ENCODE peak calls at places on chromosomes 12 and 14, in six cellular contexts. One of them, this sample, is unnamed.

GRCh38 chr14:74973003-74973614 is 17.7 kb upstream of the PGF start:
- DNase-seq in stomach: no peak
- DNase-seq in heart left ventricle: peak; percentile 86
- DNase-seq in ovary: no peak
- DNase-seq in HepG2: no peak
- DNase-seq in GM12892: no peak
- DNase-seq in this sample: peak; percentile 86

GRCh38 chr14:56159066-56159465 is 40.9 kb downstream of the PELI2 start:
- DNase-seq in stomach: no peak
- DNase-seq in heart left ventricle: no peak
- DNase-seq in ovary: no peak
- DNase-seq in HepG2: no peak
- DNase-seq in GM12892: no peak
- DNase-seq in this sample: no peak

GRCh38 chr12:65881965-65882413 is 57.7 kb downstream of the HMGA2 start:
- DNase-seq in stomach: peak; percentile 75
- DNase-seq in heart left ventricle: peak; percentile 73
- DNase-seq in ovary: peak; percentile 90
- DNase-seq in HepG2: no peak
- DNase-seq in GM12892: peak; percentile 6
- DNase-seq in this sample: peak; percentile 89

GRCh38 chr12:26226629-26227375 is 31.4 kb downstream of the SSPN start:
- DNase-seq in stomach: peak; percentile 30
- DNase-seq in heart left ventricle: peak; percentile 39
- DNase-seq in ovary: peak; percentile 57
- DNase-seq in HepG2: no peak
- DNase-seq in GM12892: no peak
- DNase-seq in this sample: no peak

GRCh38 chr14:23154876-23155587 is 28.4 kb downstream of the SLC7A8 start:
- DNase-seq in stomach: peak; percentile 89
- DNase-seq in heart left ventricle: peak; percentile 77
- DNase-seq in ovary: peak; percentile 88
- DNase-seq in HepG2: no peak
- DNase-seq in GM12892: no peak
- DNase-seq in this sample: no peak

GRCh38 chr12:5988659-5989116 is 43.6 kb upstream of the ANO2 start:
- DNase-seq in stomach: peak; percentile 84
- DNase-seq in heart left ventricle: peak; percentile 70
- DNase-seq in ovary: peak; percentile 82
- DNase-seq in HepG2: peak; percentile 37
- DNase-seq in GM12892: peak; percentile 61
- DNase-seq in this sample: peak; percentile 94

GRCh38 chr12:12387521-12387920 is 30.6 kb downstream of the BORCS5 start:
- DNase-seq in stomach: no peak
- DNase-seq in heart left ventricle: no peak
- DNase-seq in ovary: no peak
- DNase-seq in HepG2: no peak
- DNase-seq in GM12892: no peak
- DNase-seq in this sample: no peak

GRCh38 chr12:12441891-12442461 is 85.1 kb downstream of the BORCS5 start:
- DNase-seq in stomach: no peak
- DNase-seq in heart left ventricle: no peak
- DNase-seq in ovary: no peak
- DNase-seq in HepG2: no peak
- DNase-seq in GM12892: no peak
- DNase-seq in this sample: no peak

GRCh38 chr12:81896771-81897170 is 137.6 kb upstream of the PPFIA2 start:
- DNase-seq in stomach: no peak
- DNase-seq in heart left ventricle: no peak
- DNase-seq in ovary: no peak
- DNase-seq in HepG2: no peak
- DNase-seq in GM12892: no peak
- DNase-seq in this sample: no peak

GRCh38 chr12:102740157-102741032 is 176.6 kb downstream of the PAH start:
- DNase-seq in stomach: no peak
- DNase-seq in heart left ventricle: no peak
- DNase-seq in ovary: no peak
- DNase-seq in HepG2: peak; percentile 6
- DNase-seq in GM12892: no peak
- DNase-seq in this sample: no peak

GRCh38 chr12:94287245-94287628 is 138.9 kb downstream of the PLXNC1 start:
- DNase-seq in stomach: no peak
- DNase-seq in heart left ventricle: no peak
- DNase-seq in ovary: no peak
- DNase-seq in HepG2: no peak
- DNase-seq in GM12892: no peak
- DNase-seq in this sample: no peak

GRCh38 chr14:71202881-71203280 is 295.6 kb downstream of the PCNX1 start:
- DNase-seq in stomach: no peak
- DNase-seq in heart left ventricle: no peak
- DNase-seq in ovary: no peak
- DNase-seq in HepG2: no peak
- DNase-seq in GM12892: no peak
- DNase-seq in this sample: no peak

GRCh38 chr12:22255097-22255496 is 79.4 kb downstream of the ST8SIA1 start:
- DNase-seq in stomach: no peak
- DNase-seq in heart left ventricle: no peak
- DNase-seq in ovary: no peak
- DNase-seq in HepG2: no peak
- DNase-seq in GM12892: no peak
- DNase-seq in this sample: no peak

GRCh38 chr12:65561798-65562382 is 262.4 kb upstream of the HMGA2 start:
- DNase-seq in stomach: no peak
- DNase-seq in heart left ventricle: no peak
- DNase-seq in ovary: no peak
- DNase-seq in HepG2: no peak
- DNase-seq in GM12892: no peak
- DNase-seq in this sample: no peak

GRCh38 chr12:108457734-108458361 is 57.2 kb upstream of the FICD start:
- DNase-seq in stomach: no peak
- DNase-seq in heart left ventricle: no peak
- DNase-seq in ovary: no peak
- DNase-seq in HepG2: no peak
- DNase-seq in GM12892: no peak
- DNase-seq in this sample: no peak

GRCh38 chr12:59239993-59240392 is 319.7 kb upstream of the LRIG3 start:
- DNase-seq in stomach: no peak
- DNase-seq in heart left ventricle: no peak
- DNase-seq in ovary: no peak
- DNase-seq in HepG2: no peak
- DNase-seq in GM12892: no peak
- DNase-seq in this sample: no peak

GRCh38 chr14:56274556-56274955 is 156.3 kb downstream of the PELI2 start:
- DNase-seq in stomach: no peak
- DNase-seq in heart left ventricle: no peak
- DNase-seq in ovary: no peak
- DNase-seq in HepG2: no peak
- DNase-seq in GM12892: no peak
- DNase-seq in this sample: no peak

GRCh38 chr12:44225128-44225527 is 389.2 kb downstream of the TMEM117 start:
- DNase-seq in stomach: no peak
- DNase-seq in heart left ventricle: no peak
- DNase-seq in ovary: no peak
- DNase-seq in HepG2: no peak
- DNase-seq in GM12892: no peak
- DNase-seq in this sample: no peak

GRCh38 chr12:65740873-65741600 is 83.2 kb upstream of the HMGA2 start:
- DNase-seq in stomach: peak; percentile 83
- DNase-seq in heart left ventricle: peak; percentile 75
- DNase-seq in ovary: peak; percentile 85
- DNase-seq in HepG2: peak; percentile 69
- DNase-seq in GM12892: peak; percentile 42
- DNase-seq in this sample: peak; percentile 76

GRCh38 chr12:108319277-108320234 is 19.6 kb downstream of the CMKLR1 start:
- DNase-seq in stomach: no peak
- DNase-seq in heart left ventricle: no peak
- DNase-seq in ovary: no peak
- DNase-seq in HepG2: no peak
- DNase-seq in GM12892: no peak
- DNase-seq in this sample: no peak

GRCh38 chr12:54439521-54440255 is 20.6 kb upstream of the ITGA5 start:
- DNase-seq in stomach: no peak
- DNase-seq in heart left ventricle: no peak
- DNase-seq in ovary: no peak
- DNase-seq in HepG2: peak; percentile 18
- DNase-seq in GM12892: no peak
- DNase-seq in this sample: no peak

GRCh38 chr14:69663322-69663686 is 51.9 kb downstream of the SUSD6 start:
- DNase-seq in stomach: no peak
- DNase-seq in heart left ventricle: no peak
- DNase-seq in ovary: no peak
- DNase-seq in HepG2: no peak
- DNase-seq in GM12892: no peak
- DNase-seq in this sample: no peak

GRCh38 chr12:93104535-93104934 is 175.4 kb upstream of the EEA1 start:
- DNase-seq in stomach: no peak
- DNase-seq in heart left ventricle: no peak
- DNase-seq in ovary: no peak
- DNase-seq in HepG2: no peak
- DNase-seq in GM12892: no peak
- DNase-seq in this sample: no peak

GRCh38 chr14:97196336-97196735 is 399.2 kb downstream of the VRK1 start:
- DNase-seq in stomach: no peak
- DNase-seq in heart left ventricle: no peak
- DNase-seq in ovary: no peak
- DNase-seq in HepG2: no peak
- DNase-seq in GM12892: no peak
- DNase-seq in this sample: no peak

GRCh38 chr12:126899926-126900792 is 1366.8 kb upstream of the TMEM132C start:
- DNase-seq in stomach: no peak
- DNase-seq in heart left ventricle: no peak
- DNase-seq in ovary: no peak
- DNase-seq in HepG2: no peak
- DNase-seq in GM12892: no peak
- DNase-seq in this sample: no peak
- TF ChIP-seq POLR2A in stomach: no peak
- TF ChIP-seq POLR2A in heart left ventricle: no peak
- TF ChIP-seq POLR2A in ovary: no peak
- TF ChIP-seq POLR2A in HepG2: no peak
- TF ChIP-seq POLR2A in GM12892: no peak
- TF ChIP-seq POLR2A in this sample: no peak

DNA sequence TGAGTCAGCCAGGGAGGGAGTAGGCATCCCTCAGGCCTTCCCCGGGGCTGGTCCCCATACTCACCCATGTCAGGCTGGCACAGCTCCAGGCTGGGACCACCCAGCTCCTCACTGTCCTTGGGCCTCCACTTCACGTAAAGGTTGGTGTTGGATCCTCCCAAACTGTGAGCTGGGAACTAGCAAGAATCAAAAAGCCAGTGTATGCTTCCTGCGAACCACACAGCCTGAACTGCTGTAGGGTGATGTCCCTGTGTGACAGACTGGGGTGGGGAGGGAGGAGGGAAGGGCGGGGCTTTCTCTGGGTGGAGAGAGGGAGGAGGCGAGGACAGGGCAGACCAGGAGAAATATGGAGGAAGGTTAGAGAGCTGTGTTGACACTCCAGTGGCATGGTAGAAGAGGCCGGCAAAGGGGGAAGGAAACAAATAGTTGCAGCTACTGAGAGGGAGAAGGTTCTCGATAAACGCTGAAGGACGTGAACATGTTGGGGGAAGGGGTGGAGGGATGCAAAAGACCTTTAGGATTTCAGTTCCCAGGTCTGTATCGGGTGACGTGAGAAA is 6.1 kb upstream of the BAZ2A start:
- DNase-seq in stomach: peak; percentile 88
- DNase-seq in heart left ventricle: peak; percentile 94
- DNase-seq in ovary: peak; percentile 88
- DNase-seq in HepG2: peak; percentile 84
- DNase-seq in GM12892: peak; percentile 78
- DNase-seq in this sample: peak; percentile 94
- TF ChIP-seq POLR2A in stomach: peak; percentile 45
- TF ChIP-seq POLR2A in heart left ventricle: peak; percentile 45
- TF ChIP-seq POLR2A in ovary: peak; percentile 79
- TF ChIP-seq POLR2A in HepG2: peak; percentile 62
- TF ChIP-seq POLR2A in GM12892: no peak
- TF ChIP-seq POLR2A in this sample: no peak

DNA sequence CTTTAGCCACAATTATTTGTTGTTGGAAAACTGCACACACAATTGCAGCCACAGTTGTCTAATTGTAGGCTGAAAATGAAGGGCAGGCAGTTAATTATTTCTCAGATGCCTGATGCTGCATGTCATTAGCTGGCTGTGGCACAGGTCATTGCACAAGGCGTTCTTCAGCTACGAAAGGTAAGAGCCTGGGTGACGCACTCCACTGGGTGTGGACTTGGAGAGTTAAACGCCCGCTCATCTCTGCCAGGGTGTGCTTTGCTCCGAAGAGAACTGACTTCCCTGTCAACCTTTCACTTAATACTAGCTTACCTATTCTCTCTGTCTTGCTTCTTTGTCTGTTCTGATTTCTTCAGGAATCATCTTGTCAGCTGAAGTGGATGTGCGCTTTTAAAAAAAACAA is 91.4 kb upstream of the CPM start:
- DNase-seq in stomach: peak; percentile 71
- DNase-seq in heart left ventricle: no peak
- DNase-seq in ovary: no peak
- DNase-seq in HepG2: no peak
- DNase-seq in GM12892: no peak
- DNase-seq in this sample: no peak
- TF ChIP-seq POLR2A in stomach: no peak
- TF ChIP-seq POLR2A in heart left ventricle: no peak
- TF ChIP-seq POLR2A in ovary: no peak
- TF ChIP-seq POLR2A in HepG2: no peak
- TF ChIP-seq POLR2A in GM12892: no peak
- TF ChIP-seq POLR2A in this sample: no peak

DNA sequence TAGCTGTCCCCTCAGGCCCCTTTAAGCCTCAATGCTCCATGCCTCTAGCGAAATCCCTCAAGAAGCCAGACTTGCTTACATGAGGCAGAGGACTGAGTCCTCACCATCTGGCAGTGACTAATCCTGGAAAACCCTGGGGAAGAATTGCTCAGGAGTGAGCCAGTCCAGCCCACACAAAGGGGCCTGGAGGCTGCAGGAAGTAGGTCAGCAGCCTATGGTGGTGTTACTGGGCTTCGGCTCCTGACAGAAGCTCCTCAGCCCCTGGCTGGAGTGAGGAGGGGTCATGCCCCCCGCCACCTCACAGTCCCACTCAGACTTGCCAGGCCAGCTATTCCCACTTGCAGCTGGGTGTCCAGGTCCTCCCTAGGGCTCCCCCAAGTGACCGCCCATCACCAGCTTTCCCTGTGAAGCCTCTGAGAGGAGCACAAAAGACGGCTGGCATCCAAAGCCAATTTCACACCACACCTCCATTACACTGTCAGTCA is 250.5 kb downstream of the DPF3 start:
- DNase-seq in stomach: no peak
- DNase-seq in heart left ventricle: no peak
- DNase-seq in ovary: no peak
- DNase-seq in HepG2: no peak
- DNase-seq in GM12892: no peak
- DNase-seq in this sample: no peak
- TF ChIP-seq POLR2A in stomach: no peak
- TF ChIP-seq POLR2A in heart left ventricle: no peak
- TF ChIP-seq POLR2A in ovary: no peak
- TF ChIP-seq POLR2A in HepG2: no peak
- TF ChIP-seq POLR2A in GM12892: no peak
- TF ChIP-seq POLR2A in this sample: no peak

GRCh38 chr12:49366652-49367380 is 446 bp upstream of the SPATS2 start:
- DNase-seq in stomach: peak; percentile 91
- DNase-seq in heart left ventricle: peak; percentile 88
- DNase-seq in ovary: peak; percentile 96
- DNase-seq in HepG2: peak; percentile 88
- DNase-seq in GM12892: peak; percentile 90
- DNase-seq in this sample: peak; percentile 97
- TF ChIP-seq POLR2A in stomach: no peak
- TF ChIP-seq POLR2A in heart left ventricle: peak; percentile 11
- TF ChIP-seq POLR2A in ovary: no peak
- TF ChIP-seq POLR2A in HepG2: peak; percentile 62
- TF ChIP-seq POLR2A in GM12892: peak; percentile 71
- TF ChIP-seq POLR2A in this sample: peak; percentile 19

GRCh38 chr14:61555056-61555838 is 140.1 kb upstream of the HIF1A start:
- DNase-seq in stomach: no peak
- DNase-seq in heart left ventricle: no peak
- DNase-seq in ovary: no peak
- DNase-seq in HepG2: no peak
- DNase-seq in GM12892: no peak
- DNase-seq in this sample: no peak
- TF ChIP-seq POLR2A in stomach: no peak
- TF ChIP-seq POLR2A in heart left ventricle: no peak
- TF ChIP-seq POLR2A in ovary: no peak
- TF ChIP-seq POLR2A in HepG2: no peak
- TF ChIP-seq POLR2A in GM12892: no peak
- TF ChIP-seq POLR2A in this sample: no peak

This sample was measured in spleen.